ENCODE peak calls at places on chromosome 19, in nine cellular contexts. One of them, this sample, is unnamed.
A peak's percentile ranks its signal among the peaks of the same experiment; 100 is the strongest.

GRCh38 chr19:51034704-51035103 is at the start of gene KLK12:
- DNase-seq in ovary: no peak
- DNase-seq in prostate gland: peak; percentile 42
- DNase-seq in sciatic nerve: no peak
- DNase-seq in KBM-7: no peak
- DNase-seq in adrenal gland: no peak
- DNase-seq in RKO: no peak
- DNase-seq in fibroblast of the aortic adventitia: no peak
- DNase-seq in GM12891: no peak
- DNase-seq in this sample: no peak

GRCh38 chr19:18543814-18544475 is 572 bp upstream of the FKBP8 start:
- DNase-seq in RKO: peak; percentile 87
- DNase-seq in prostate gland: no peak
- DNase-seq in adrenal gland: peak; percentile 54
- DNase-seq in GM12891: peak; percentile 80
- DNase-seq in KBM-7: peak; percentile 76
- DNase-seq in sciatic nerve: no peak
- DNase-seq in fibroblast of the aortic adventitia: peak; percentile 54
- DNase-seq in ovary: no peak
- DNase-seq in this sample: peak; percentile 89

GRCh38 chr19:39320948-39321831 is 527 bp upstream of the LRFN1 start:
- DNase-seq in fibroblast of the aortic adventitia: no peak
- DNase-seq in GM12891: no peak
- DNase-seq in sciatic nerve: no peak
- DNase-seq in ovary: no peak
- DNase-seq in RKO: no peak
- DNase-seq in adrenal gland: no peak
- DNase-seq in KBM-7: no peak
- DNase-seq in prostate gland: no peak
- DNase-seq in this sample: no peak

GRCh38 chr19:45615795-45616708 is 14.0 kb upstream of the GPR4 start:
- DNase-seq in sciatic nerve: peak; percentile 91
- DNase-seq in GM12891: peak; percentile 84
- DNase-seq in KBM-7: peak; percentile 93
- DNase-seq in prostate gland: peak; percentile 69
- DNase-seq in adrenal gland: peak; percentile 94
- DNase-seq in ovary: peak; percentile 87
- DNase-seq in fibroblast of the aortic adventitia: peak; percentile 79
- DNase-seq in RKO: peak; percentile 88
- DNase-seq in this sample: peak; percentile 85

GRCh38 chr19:40592170-40592569 is 9.0 kb upstream of the LTBP4 start:
- DNase-seq in ovary: no peak
- DNase-seq in fibroblast of the aortic adventitia: peak; percentile 53
- DNase-seq in sciatic nerve: no peak
- DNase-seq in KBM-7: peak; percentile 58
- DNase-seq in adrenal gland: no peak
- DNase-seq in GM12891: peak; percentile 69
- DNase-seq in RKO: peak; percentile 79
- DNase-seq in prostate gland: no peak
- DNase-seq in this sample: no peak

GRCh38 chr19:17553256-17553655 is 2.2 kb upstream of the COLGALT1 start:
- DNase-seq in KBM-7: peak; percentile 87
- DNase-seq in RKO: peak; percentile 38
- DNase-seq in sciatic nerve: peak; percentile 86
- DNase-seq in prostate gland: peak; percentile 49
- DNase-seq in GM12891: no peak
- DNase-seq in adrenal gland: peak; percentile 86
- DNase-seq in ovary: peak; percentile 87
- DNase-seq in fibroblast of the aortic adventitia: peak; percentile 97
- DNase-seq in this sample: no peak

GRCh38 chr19:41154060-41154459 is 39.0 kb upstream of the CYP2S1 start:
- DNase-seq in prostate gland: no peak
- DNase-seq in fibroblast of the aortic adventitia: no peak
- DNase-seq in sciatic nerve: no peak
- DNase-seq in GM12891: no peak
- DNase-seq in KBM-7: no peak
- DNase-seq in adrenal gland: no peak
- DNase-seq in RKO: no peak
- DNase-seq in ovary: no peak
- DNase-seq in this sample: no peak

GRCh38 chr19:14494910-14495677 is 833 bp downstream of the GIPC1 start:
- DNase-seq in prostate gland: no peak
- DNase-seq in RKO: no peak
- DNase-seq in ovary: no peak
- DNase-seq in KBM-7: no peak
- DNase-seq in GM12891: no peak
- DNase-seq in fibroblast of the aortic adventitia: no peak
- DNase-seq in adrenal gland: peak; percentile 12
- DNase-seq in sciatic nerve: no peak
- DNase-seq in this sample: no peak

This sample was measured in spleen.